ENCODE peak calls at places on chromosomes 6 and 20, in ten cellular contexts. One of them, this sample, is unnamed.

GRCh38 chr6:8080338-8081151 is 16.4 kb upstream of the BLOC1S5 start:
- DNase-seq in small intestine: peak
- DNase-seq in brain microvascular endothelial cell: peak
- DNase-seq in upper lobe of left lung: no peak
- DNase-seq in psoas muscle: no peak
- DNase-seq in right cardiac atrium: no peak
- DNase-seq in stomach: no peak
- DNase-seq in tibial artery: no peak
- DNase-seq in keratinocyte: no peak
- DNase-seq in endothelial cell of umbilical vein: peak
- DNase-seq in this sample: no peak

GRCh38 chr6:137531376-137532092 is 37.3 kb upstream of the OLIG3 start:
- DNase-seq in stomach: no peak
- DNase-seq in upper lobe of left lung: no peak
- DNase-seq in brain microvascular endothelial cell: no peak
- DNase-seq in tibial artery: no peak
- DNase-seq in psoas muscle: no peak
- DNase-seq in right cardiac atrium: no peak
- DNase-seq in keratinocyte: no peak
- DNase-seq in small intestine: no peak
- DNase-seq in endothelial cell of umbilical vein: no peak
- DNase-seq in this sample: no peak

GRCh38 chr6:152305672-152306071 is 331.5 kb downstream of the SYNE1 start:
- DNase-seq in upper lobe of left lung: no peak
- DNase-seq in right cardiac atrium: no peak
- DNase-seq in endothelial cell of umbilical vein: peak
- DNase-seq in tibial artery: no peak
- DNase-seq in psoas muscle: no peak
- DNase-seq in small intestine: no peak
- DNase-seq in keratinocyte: no peak
- DNase-seq in brain microvascular endothelial cell: no peak
- DNase-seq in stomach: no peak
- DNase-seq in this sample: no peak

GRCh38 chr6:159168536-159169192 is 536 bp upstream of the FNDC1 start:
- DNase-seq in endothelial cell of umbilical vein: peak
- DNase-seq in upper lobe of left lung: peak
- DNase-seq in right cardiac atrium: peak
- DNase-seq in small intestine: no peak
- DNase-seq in tibial artery: no peak
- DNase-seq in psoas muscle: peak
- DNase-seq in stomach: peak
- DNase-seq in brain microvascular endothelial cell: peak
- DNase-seq in keratinocyte: no peak
- DNase-seq in this sample: no peak

GRCh38 chr6:53326372-53327016 is 22.3 kb downstream of the ELOVL5 start:
- DNase-seq in right cardiac atrium: no peak
- DNase-seq in brain microvascular endothelial cell: peak
- DNase-seq in endothelial cell of umbilical vein: peak
- DNase-seq in keratinocyte: peak
- DNase-seq in small intestine: no peak
- DNase-seq in stomach: no peak
- DNase-seq in tibial artery: peak
- DNase-seq in psoas muscle: no peak
- DNase-seq in upper lobe of left lung: peak
- DNase-seq in this sample: no peak

GRCh38 chr20:57207251-57207650 is 59.2 kb downstream of the BMP7 start:
- DNase-seq in endothelial cell of umbilical vein: no peak
- DNase-seq in small intestine: no peak
- DNase-seq in upper lobe of left lung: no peak
- DNase-seq in tibial artery: no peak
- DNase-seq in brain microvascular endothelial cell: no peak
- DNase-seq in stomach: no peak
- DNase-seq in psoas muscle: peak
- DNase-seq in keratinocyte: no peak
- DNase-seq in right cardiac atrium: no peak
- DNase-seq in this sample: no peak

GRCh38 chr6:161677188-161677587 is 403.3 kb upstream of the AGPAT4 start:
- DNase-seq in brain microvascular endothelial cell: no peak
- DNase-seq in endothelial cell of umbilical vein: no peak
- DNase-seq in small intestine: no peak
- DNase-seq in keratinocyte: no peak
- DNase-seq in psoas muscle: no peak
- DNase-seq in right cardiac atrium: no peak
- DNase-seq in tibial artery: no peak
- DNase-seq in upper lobe of left lung: no peak
- DNase-seq in stomach: no peak
- DNase-seq in this sample: no peak

GRCh38 chr20:10483691-10484090 is 48.6 kb downstream of the SLX4IP start:
- DNase-seq in keratinocyte: no peak
- DNase-seq in psoas muscle: no peak
- DNase-seq in endothelial cell of umbilical vein: peak
- DNase-seq in right cardiac atrium: no peak
- DNase-seq in upper lobe of left lung: no peak
- DNase-seq in small intestine: no peak
- DNase-seq in stomach: no peak
- DNase-seq in brain microvascular endothelial cell: no peak
- DNase-seq in tibial artery: no peak
- DNase-seq in this sample: no peak

GRCh38 chr20:19658137-19658536 is 99.9 kb upstream of the RIN2 start:
- DNase-seq in brain microvascular endothelial cell: no peak
- DNase-seq in tibial artery: no peak
- DNase-seq in right cardiac atrium: no peak
- DNase-seq in psoas muscle: peak
- DNase-seq in keratinocyte: no peak
- DNase-seq in stomach: peak
- DNase-seq in upper lobe of left lung: peak
- DNase-seq in small intestine: no peak
- DNase-seq in endothelial cell of umbilical vein: no peak
- DNase-seq in this sample: no peak

GRCh38 chr6:42193491-42193894 is 1.3 kb downstream of the GUCA1B start:
- DNase-seq in upper lobe of left lung: no peak
- DNase-seq in tibial artery: no peak
- DNase-seq in endothelial cell of umbilical vein: no peak
- DNase-seq in keratinocyte: peak
- DNase-seq in stomach: no peak
- DNase-seq in small intestine: no peak
- DNase-seq in psoas muscle: no peak
- DNase-seq in right cardiac atrium: no peak
- DNase-seq in brain microvascular endothelial cell: peak
- DNase-seq in this sample: no peak

GRCh38 chr20:43516251-43516824 is 8.8 kb downstream of the L3MBTL1 start:
- DNase-seq in tibial artery: no peak
- DNase-seq in endothelial cell of umbilical vein: no peak
- DNase-seq in stomach: no peak
- DNase-seq in right cardiac atrium: no peak
- DNase-seq in brain microvascular endothelial cell: no peak
- DNase-seq in psoas muscle: no peak
- DNase-seq in upper lobe of left lung: no peak
- DNase-seq in small intestine: no peak
- DNase-seq in keratinocyte: no peak
- DNase-seq in this sample: no peak

GRCh38 chr6:107540465-107540857 is 50.5 kb downstream of the SOBP start:
- DNase-seq in brain microvascular endothelial cell: no peak
- DNase-seq in stomach: no peak
- DNase-seq in keratinocyte: no peak
- DNase-seq in small intestine: no peak
- DNase-seq in endothelial cell of umbilical vein: no peak
- DNase-seq in upper lobe of left lung: no peak
- DNase-seq in right cardiac atrium: no peak
- DNase-seq in psoas muscle: no peak
- DNase-seq in tibial artery: no peak
- DNase-seq in this sample: no peak

GRCh38 chr20:24350923-24351368 is 118.5 kb upstream of the SYNDIG1 start:
- DNase-seq in right cardiac atrium: no peak
- DNase-seq in stomach: no peak
- DNase-seq in endothelial cell of umbilical vein: no peak
- DNase-seq in small intestine: no peak
- DNase-seq in brain microvascular endothelial cell: no peak
- DNase-seq in keratinocyte: no peak
- DNase-seq in psoas muscle: no peak
- DNase-seq in tibial artery: peak
- DNase-seq in upper lobe of left lung: no peak
- DNase-seq in this sample: no peak

GRCh38 chr20:25510721-25511120 is 74.6 kb downstream of the NINL start:
- DNase-seq in endothelial cell of umbilical vein: no peak
- DNase-seq in stomach: no peak
- DNase-seq in psoas muscle: no peak
- DNase-seq in tibial artery: peak
- DNase-seq in keratinocyte: no peak
- DNase-seq in brain microvascular endothelial cell: no peak
- DNase-seq in upper lobe of left lung: no peak
- DNase-seq in small intestine: no peak
- DNase-seq in right cardiac atrium: no peak
- DNase-seq in this sample: no peak

GRCh38 chr6:35719830-35720733 is 16.8 kb upstream of the ARMC12 start:
- DNase-seq in keratinocyte: no peak
- DNase-seq in small intestine: no peak
- DNase-seq in endothelial cell of umbilical vein: peak
- DNase-seq in psoas muscle: peak
- DNase-seq in stomach: no peak
- DNase-seq in tibial artery: peak
- DNase-seq in upper lobe of left lung: peak
- DNase-seq in brain microvascular endothelial cell: peak
- DNase-seq in right cardiac atrium: peak
- DNase-seq in this sample: no peak

GRCh38 chr6:35723587-35723986 is 13.2 kb upstream of the ARMC12 start:
- DNase-seq in keratinocyte: no peak
- DNase-seq in upper lobe of left lung: no peak
- DNase-seq in tibial artery: peak
- DNase-seq in psoas muscle: no peak
- DNase-seq in right cardiac atrium: no peak
- DNase-seq in brain microvascular endothelial cell: no peak
- DNase-seq in small intestine: no peak
- DNase-seq in endothelial cell of umbilical vein: no peak
- DNase-seq in stomach: no peak
- DNase-seq in this sample: no peak

GRCh38 chr6:35724059-35724458 is 12.8 kb upstream of the ARMC12 start:
- DNase-seq in right cardiac atrium: no peak
- DNase-seq in stomach: no peak
- DNase-seq in keratinocyte: no peak
- DNase-seq in upper lobe of left lung: no peak
- DNase-seq in tibial artery: peak
- DNase-seq in small intestine: no peak
- DNase-seq in psoas muscle: no peak
- DNase-seq in endothelial cell of umbilical vein: no peak
- DNase-seq in brain microvascular endothelial cell: no peak
- DNase-seq in this sample: no peak

GRCh38 chr6:35724471-35724870 is 12.4 kb upstream of the ARMC12 start:
- DNase-seq in stomach: no peak
- DNase-seq in right cardiac atrium: no peak
- DNase-seq in endothelial cell of umbilical vein: no peak
- DNase-seq in keratinocyte: no peak
- DNase-seq in psoas muscle: no peak
- DNase-seq in tibial artery: no peak
- DNase-seq in small intestine: no peak
- DNase-seq in upper lobe of left lung: no peak
- DNase-seq in brain microvascular endothelial cell: no peak
- DNase-seq in this sample: no peak

GRCh38 chr6:35722121-35722761 is 14.6 kb upstream of the ARMC12 start:
- DNase-seq in psoas muscle: peak
- DNase-seq in right cardiac atrium: peak
- DNase-seq in keratinocyte: no peak
- DNase-seq in small intestine: peak
- DNase-seq in endothelial cell of umbilical vein: no peak
- DNase-seq in brain microvascular endothelial cell: no peak
- DNase-seq in upper lobe of left lung: no peak
- DNase-seq in tibial artery: peak
- DNase-seq in stomach: peak
- DNase-seq in this sample: no peak
- H3K27ac ChIP-seq in psoas muscle: peak
- H3K27ac ChIP-seq in right cardiac atrium: peak
- H3K27ac ChIP-seq in keratinocyte: no peak
- H3K27ac ChIP-seq in small intestine: peak
- H3K27ac ChIP-seq in endothelial cell of umbilical vein: no peak
- H3K27ac ChIP-seq in brain microvascular endothelial cell: no peak
- H3K27ac ChIP-seq in upper lobe of left lung: peak
- H3K27ac ChIP-seq in tibial artery: peak
- H3K27ac ChIP-seq in stomach: peak
- H3K27ac ChIP-seq in this sample: no peak

GRCh38 chr6:134457941-134458340 is 140.0 kb upstream of the SGK1 start:
- DNase-seq in keratinocyte: no peak
- DNase-seq in tibial artery: no peak
- DNase-seq in upper lobe of left lung: no peak
- DNase-seq in psoas muscle: no peak
- DNase-seq in small intestine: no peak
- DNase-seq in brain microvascular endothelial cell: no peak
- DNase-seq in endothelial cell of umbilical vein: no peak
- DNase-seq in stomach: no peak
- DNase-seq in right cardiac atrium: no peak
- DNase-seq in this sample: no peak
- H3K27ac ChIP-seq in keratinocyte: no peak
- H3K27ac ChIP-seq in tibial artery: no peak
- H3K27ac ChIP-seq in upper lobe of left lung: no peak
- H3K27ac ChIP-seq in psoas muscle: no peak
- H3K27ac ChIP-seq in small intestine: no peak
- H3K27ac ChIP-seq in brain microvascular endothelial cell: no peak
- H3K27ac ChIP-seq in endothelial cell of umbilical vein: no peak
- H3K27ac ChIP-seq in stomach: no peak
- H3K27ac ChIP-seq in right cardiac atrium: no peak
- H3K27ac ChIP-seq in this sample: no peak

DNA sequence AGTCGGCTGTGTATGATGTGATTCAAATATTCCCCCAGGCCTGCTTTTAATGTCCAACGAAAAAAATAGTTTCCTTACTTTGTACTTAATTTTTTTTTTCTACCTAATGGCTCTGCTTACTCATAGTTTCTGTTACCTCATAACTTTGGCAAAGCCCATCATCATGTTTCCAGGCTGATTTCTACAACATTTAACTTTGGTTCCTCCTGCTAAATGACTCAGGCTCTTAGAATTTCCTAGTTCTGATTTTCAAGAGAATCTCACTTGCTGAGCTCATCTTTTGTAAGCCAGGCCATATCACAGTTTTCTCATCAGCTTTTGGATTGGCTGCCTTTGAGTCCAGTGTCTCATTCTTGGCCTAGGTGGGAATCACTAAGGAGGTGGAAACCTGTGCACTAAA is 323.1 kb downstream of the HDGFL1 start:
- DNase-seq in endothelial cell of umbilical vein: peak
- DNase-seq in tibial artery: no peak
- DNase-seq in keratinocyte: peak
- DNase-seq in right cardiac atrium: no peak
- DNase-seq in brain microvascular endothelial cell: peak
- DNase-seq in psoas muscle: no peak
- DNase-seq in stomach: no peak
- DNase-seq in small intestine: no peak
- DNase-seq in upper lobe of left lung: no peak
- DNase-seq in this sample: no peak
- H3K27ac ChIP-seq in endothelial cell of umbilical vein: peak
- H3K27ac ChIP-seq in tibial artery: peak
- H3K27ac ChIP-seq in keratinocyte: peak
- H3K27ac ChIP-seq in right cardiac atrium: peak
- H3K27ac ChIP-seq in brain microvascular endothelial cell: peak
- H3K27ac ChIP-seq in psoas muscle: peak
- H3K27ac ChIP-seq in stomach: no peak
- H3K27ac ChIP-seq in small intestine: no peak
- H3K27ac ChIP-seq in upper lobe of left lung: no peak
- H3K27ac ChIP-seq in this sample: no peak

DNA sequence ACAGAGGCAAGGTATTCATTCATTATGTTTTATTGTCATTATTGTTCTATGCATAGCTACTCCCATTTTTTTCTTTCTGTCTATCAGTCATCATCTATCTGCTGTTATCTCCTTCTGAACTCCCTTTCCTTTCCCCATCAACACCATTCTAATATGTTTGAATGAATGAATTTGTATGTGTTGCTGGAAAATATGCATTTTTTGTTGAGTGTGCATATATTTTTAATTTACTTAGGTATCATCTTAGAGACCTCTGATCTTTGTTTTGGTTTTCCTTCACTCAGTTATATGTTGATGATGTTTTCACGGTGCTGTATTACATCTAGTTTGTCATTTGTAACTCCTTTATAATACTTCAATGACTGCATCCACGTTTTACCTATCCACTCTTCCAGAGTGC is 12.1 kb upstream of the PRL start:
- DNase-seq in right cardiac atrium: no peak
- DNase-seq in stomach: no peak
- DNase-seq in psoas muscle: no peak
- DNase-seq in brain microvascular endothelial cell: no peak
- DNase-seq in endothelial cell of umbilical vein: no peak
- DNase-seq in small intestine: no peak
- DNase-seq in tibial artery: no peak
- DNase-seq in upper lobe of left lung: no peak
- DNase-seq in keratinocyte: no peak
- DNase-seq in this sample: no peak
- H3K27ac ChIP-seq in right cardiac atrium: no peak
- H3K27ac ChIP-seq in stomach: no peak
- H3K27ac ChIP-seq in psoas muscle: no peak
- H3K27ac ChIP-seq in brain microvascular endothelial cell: no peak
- H3K27ac ChIP-seq in endothelial cell of umbilical vein: no peak
- H3K27ac ChIP-seq in small intestine: no peak
- H3K27ac ChIP-seq in tibial artery: no peak
- H3K27ac ChIP-seq in upper lobe of left lung: no peak
- H3K27ac ChIP-seq in keratinocyte: no peak
- H3K27ac ChIP-seq in this sample: no peak